ENCODE peak calls at places on chromosomes 4 and X, in nine cellular contexts. S is HTR-8/SVneo, A is EL, G is A673, E is heart right ventricle, D is lung, L is anterior cingulate cortex, R is iris pigment epithelial cell, H is HFFc6. W is an unnamed sample.
A peak's percentile ranks its signal among the peaks of the same experiment; 100 is the strongest.

GRCh38 chr4:146335763-146336412 is 121.5 kb downstream of the REELD1 start:
- DNase-seq in S (no peak), E (no peak), D (no peak), G (no peak), H (peak; percentile 9), R (no peak), A (peak; percentile 41), L (no peak), W (peak; percentile 15)

GRCh38 chrX:65581661-65582339 is 47.2 kb upstream of the LAS1L start:
- DNase-seq in L (peak; percentile 36), S (peak; percentile 37), D (peak; percentile 76), E (peak; percentile 61), G (peak; percentile 78), H (peak; percentile 35), A (peak; percentile 60), R (peak; percentile 43), W (peak; percentile 45)

GRCh38 chr4:85953651-85954018 is 406.2 kb downstream of the MAPK10 start:
- DNase-seq in E (no peak), A (peak; percentile 90), H (peak; percentile 59), R (peak; percentile 54), S (no peak), D (no peak), L (no peak), G (no peak), W (peak; percentile 22)

GRCh38 chr4:142405021-142405991 is 440.8 kb downstream of the INPP4B start:
- DNase-seq in L (peak; percentile 19), G (peak; percentile 96), R (peak; percentile 71), H (peak; percentile 81), D (peak; percentile 38), S (peak; percentile 19), E (peak; percentile 67), A (peak; percentile 82), W (no peak)

GRCh38 chr4:14749910-14750309 is 252.4 kb upstream of the CPEB2 start:
- DNase-seq in R (peak; percentile 12), H (no peak), G (peak; percentile 55), A (peak; percentile 23), S (no peak), E (peak; percentile 42), L (no peak), D (peak; percentile 60), W (peak; percentile 36)

GRCh38 chr4:48141048-48141447 is 7.0 kb upstream of the TXK start:
- DNase-seq in A (peak; percentile 47), D (no peak), H (peak; percentile 41), S (peak; percentile 48), L (no peak), R (peak; percentile 50), E (no peak), G (peak; percentile 71), W (peak; percentile 43)

GRCh38 chr4:80035336-80035735 is 37.7 kb downstream of the ANTXR2 start:
- DNase-seq in R (no peak), G (no peak), S (no peak), H (no peak), E (no peak), A (no peak), L (no peak), D (no peak), W (peak; percentile 70)

GRCh38 chr4:144645621-144646522 is at the start of gene HHIP:
- DNase-seq in D (peak; percentile 49), E (no peak), G (peak; percentile 64), A (peak; percentile 59), H (no peak), S (peak; percentile 24), L (peak; percentile 7), R (peak; percentile 55), W (no peak)

GRCh38 chrX:111652719-111653118 is 28.3 kb upstream of the ALG13 start:
- DNase-seq in D (no peak), H (no peak), R (no peak), A (no peak), S (no peak), G (no peak), E (no peak), L (no peak), W (no peak)

W was measured in LoVo.